ENCODE peak calls at places on chromosomes 6 and 20, in four cellular contexts. K is colonic mucosa, B is left ventricle myocardium inferior, H is cardiac fibroblast. M is an unnamed sample.

GRCh38 chr20:36519012-36519719 is 22.2 kb upstream of the MYL9 start:
- DNase-seq in B (no peak), K (no peak), H (no peak), M (no peak)

GRCh38 chr20:62430871-62431447 is 3.6 kb upstream of the RBBP8NL start:
- DNase-seq in K (no peak), H (no peak), B (no peak), M (no peak)

GRCh38 chr6:26032387-26033131 is 54.7 kb upstream of the HFE start:
- DNase-seq in H (peak; percentile 71), K (peak; percentile 60), B (no peak), M (peak; percentile 22)

GRCh38 chr20:10987651-10988383 is 314.0 kb upstream of the JAG1 start:
- DNase-seq in H (no peak), B (no peak), K (no peak), M (no peak)

GRCh38 chr6:121653624-121654008 is 218.2 kb downstream of the GJA1 start:
- DNase-seq in H (no peak), B (no peak), K (no peak), M (no peak)

GRCh38 chr20:47586648-47587306 is 85.1 kb downstream of the NCOA3 start:
- DNase-seq in H (no peak), K (no peak), B (no peak), M (peak; percentile 24)

GRCh38 chr6:166478782-166479592 is 96.2 kb upstream of the MPC1 start:
- DNase-seq in K (no peak), H (no peak), B (peak; percentile 7), M (no peak)

GRCh38 chr6:89313006-89313405 is 2.1 kb downstream of the GABRR2 start:
- DNase-seq in K (no peak), B (no peak), H (peak; percentile 86), M (peak; percentile 64)

GRCh38 chr6:46704562-46704961 is 16.9 kb downstream of the TDRD6 start:
- DNase-seq in B (no peak), H (peak; percentile 43), K (no peak), M (peak; percentile 8)

GRCh38 chr20:49501917-49502316 is 19.4 kb upstream of the KCNB1 start:
- DNase-seq in B (no peak), H (peak; percentile 50), K (no peak), M (peak; percentile 35)

GRCh38 chr6:49551126-49551865 is 828 bp downstream of the C6orf141 start:
- DNase-seq in K (peak; percentile 43), H (peak; percentile 24), B (no peak), M (no peak)

GRCh38 chr20:50193851-50194830 is 3.5 kb downstream of the CEBPB start:
- DNase-seq in K (no peak), B (no peak), H (no peak), M (no peak)

GRCh38 chr6:131643855-131644460 is 6.9 kb downstream of the ENPP3 start:
- DNase-seq in K (no peak), H (no peak), B (no peak), M (no peak)

GRCh38 chr6:133741375-133741861 is 147.5 kb upstream of the TCF21 start:
- DNase-seq in B (no peak), H (peak; percentile 30), K (no peak), M (no peak)

GRCh38 chr6:78436335-78436734 is 431.0 kb upstream of the IRAK1BP1 start:
- DNase-seq in K (no peak), B (no peak), H (peak; percentile 70), M (peak; percentile 29)

GRCh38 chr6:11744753-11745152 is 33.9 kb downstream of the ADTRP start:
- DNase-seq in K (peak; percentile 67), B (peak; percentile 45), H (peak; percentile 90), M (peak; percentile 52)

GRCh38 chr6:135667694-135668455 is 170.3 kb upstream of the AHI1 start:
- DNase-seq in B (peak; percentile 30), H (peak; percentile 36), K (no peak), M (peak; percentile 6)

GRCh38 chr6:14865609-14866100 is 380.2 kb upstream of the JARID2 start:
- DNase-seq in K (no peak), H (peak; percentile 36), B (no peak), M (no peak)

GRCh38 chr20:45912344-45912682 is 358 bp upstream of the PLTP start:
- DNase-seq in K (no peak), B (no peak), H (no peak), M (no peak)
- H3K4me3 ChIP-seq in K (peak overlapping the region; percentile 46), B (peak overlapping the region; percentile 74), H (peak overlapping the region; percentile 74), M (peak overlapping the region; percentile 60)

GRCh38 chr6:129500958-129501381 is 209.0 kb downstream of the ARHGAP18 start:
- DNase-seq in B (no peak), H (peak; percentile 65), K (no peak), M (peak; percentile 67)
- TF ChIP-seq CTCF in B (peak; percentile 33), H (peak; percentile 40), K (no peak), M (peak; percentile 60)

GRCh38 chr20:406200-407096 is 1.7 kb upstream of the RBCK1 start:
- DNase-seq in B (no peak), K (no peak), H (no peak), M (no peak)
- H3K4me3 ChIP-seq in B (no peak overlapping the region), K (peak overlapping the region; percentile 36), H (no peak overlapping the region), M (no peak overlapping the region)

DNA sequence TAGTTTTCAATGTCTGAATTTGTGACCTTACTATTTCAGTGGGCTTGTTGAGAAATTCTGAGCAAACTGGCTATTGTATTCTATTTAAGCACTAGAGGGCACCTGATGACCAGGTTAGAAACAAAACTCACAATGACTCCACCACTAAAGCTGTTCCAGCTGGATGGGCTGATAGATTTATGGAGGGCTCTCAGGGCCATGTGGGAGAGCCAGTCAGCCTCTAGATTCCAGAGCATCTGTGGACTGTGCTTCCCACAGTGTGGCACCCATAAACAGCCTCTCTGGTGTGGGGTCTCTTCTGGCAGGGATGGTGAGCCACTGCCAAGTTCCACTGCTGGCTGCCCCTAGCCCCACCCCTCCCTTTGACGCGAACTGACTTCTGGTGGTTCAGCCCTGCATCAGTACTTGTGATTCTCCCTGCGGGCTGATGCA is 29.2 kb downstream of the C6orf58 start:
- DNase-seq in K (no peak), B (no peak), H (peak; percentile 51), M (peak; percentile 44)
- TF ChIP-seq CTCF in K (no peak), B (peak; percentile 37), H (peak; percentile 15), M (peak; percentile 47)

GRCh38 chr6:158452191-158452590 is 107.7 kb upstream of the TMEM181 start:
- DNase-seq in B (no peak), K (peak; percentile 23), H (no peak), M (no peak)
- H3K4me3 ChIP-seq in B (no peak overlapping the region), K (no peak overlapping the region), H (no peak overlapping the region), M (no peak overlapping the region)

DNA sequence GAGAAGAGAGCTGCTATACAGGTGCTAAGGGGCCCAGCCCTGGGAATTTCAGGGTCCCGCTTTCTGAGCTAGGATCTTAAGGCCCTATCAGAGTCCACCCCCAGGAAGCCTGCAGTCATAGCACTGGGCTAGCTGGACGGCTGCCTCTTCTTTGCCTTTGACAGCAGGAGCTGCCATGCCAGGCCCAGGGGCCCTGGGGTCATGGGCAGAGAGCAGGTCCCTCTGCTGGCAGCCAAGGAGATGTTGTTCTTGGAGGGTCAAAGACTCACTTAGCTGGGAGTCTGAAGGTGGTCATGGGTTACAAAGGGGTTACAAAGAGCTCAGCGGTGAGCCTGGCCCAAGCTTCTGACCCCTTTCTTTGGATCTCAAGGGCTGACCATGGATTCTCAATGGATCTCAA is 52.7 kb downstream of the RPP21 start:
- DNase-seq in B (no peak), K (no peak), H (no peak), M (no peak)
- TF ChIP-seq CTCF in B (no peak), K (no peak), H (no peak), M (no peak)

GRCh38 chr6:125253881-125254280 is 47.9 kb downstream of the HDDC2 start:
- DNase-seq in H (no peak), B (no peak), K (no peak), M (no peak)

GRCh38 chr6:125250511-125250910 is 51.3 kb downstream of the HDDC2 start:
- DNase-seq in B (no peak), K (no peak), H (no peak), M (no peak)

GRCh38 chr6:125254321-125254720 is 47.4 kb downstream of the HDDC2 start:
- DNase-seq in B (no peak), H (no peak), K (no peak), M (no peak)

GRCh38 chr6:125252891-125253290 is 48.9 kb downstream of the HDDC2 start:
- DNase-seq in B (no peak), H (no peak), K (no peak), M (no peak)

GRCh38 chr6:125251516-125252229 is 50.1 kb downstream of the HDDC2 start:
- DNase-seq in K (no peak), H (no peak), B (no peak), M (no peak)
- H3K4me3 ChIP-seq in K (no peak overlapping the region), H (no peak overlapping the region), B (no peak overlapping the region), M (no peak overlapping the region)

DNA sequence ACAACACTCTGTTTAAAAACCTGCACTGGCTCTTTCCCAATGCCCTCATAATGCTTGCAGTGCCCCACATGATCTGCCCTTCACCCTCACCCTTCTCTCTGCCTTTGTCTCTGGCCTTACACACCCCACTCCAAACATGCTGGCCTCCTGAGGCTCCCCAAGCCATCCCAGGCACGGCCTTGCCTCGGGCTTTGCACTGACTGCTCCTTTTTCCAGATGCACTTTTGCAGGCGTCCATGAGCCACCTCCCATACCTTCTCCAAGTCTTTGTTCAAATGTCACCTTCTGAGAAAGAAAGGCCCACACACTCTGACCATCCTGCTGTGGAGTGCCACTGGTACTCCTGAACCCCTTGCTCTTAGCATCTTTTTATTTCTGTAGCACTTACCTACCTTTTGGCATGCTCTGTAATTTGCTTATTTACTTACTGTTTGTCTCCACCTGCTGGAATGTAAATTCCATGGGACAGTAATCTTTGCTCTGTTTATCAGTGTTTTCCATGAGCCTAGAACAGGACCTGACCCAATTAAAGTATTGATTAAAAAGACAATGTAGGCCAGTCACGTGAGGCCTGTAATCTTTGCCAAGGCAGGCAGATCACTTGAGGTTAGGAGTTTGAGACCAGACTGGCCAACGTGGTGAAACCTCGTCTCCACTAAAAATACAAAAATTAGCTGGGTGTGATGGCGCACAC is 30.7 kb downstream of the GFRA4 start:
- DNase-seq in K (no peak), H (no peak), B (no peak), M (no peak)
- TF ChIP-seq CTCF in K (no peak), H (peak; percentile 2), B (no peak), M (no peak)

M was measured in brain microvascular endothelial cell.